ENCODE peak calls at places on chromosomes 13 and 19, in eight cellular contexts. One of them, this sample, is unnamed.
A peak's percentile ranks its signal among the peaks of the same experiment; 100 is the strongest.

GRCh38 chr19:46408611-46409039 is 4.7 kb downstream of the CCDC8 start:
- DNase-seq in HCT116: no peak
- DNase-seq in myocyte: no peak
- DNase-seq in PC-9: no peak
- DNase-seq in NCI-H1694 treated with DMSO at 0.1 percent for 48 hours: no peak
- DNase-seq in GM12878: no peak
- DNase-seq in fibroblast of lung: peak; percentile 85
- DNase-seq in WERI-Rb-1: peak; percentile 54
- DNase-seq in this sample: no peak

GRCh38 chr13:91078093-91078679 is 269.3 kb upstream of the MIR17HG start:
- DNase-seq in NCI-H1694 treated with DMSO at 0.1 percent for 48 hours: no peak
- DNase-seq in fibroblast of lung: peak; percentile 29
- DNase-seq in WERI-Rb-1: no peak
- DNase-seq in myocyte: peak; percentile 18
- DNase-seq in HCT116: no peak
- DNase-seq in GM12878: no peak
- DNase-seq in PC-9: no peak
- DNase-seq in this sample: no peak

GRCh38 chr19:50500060-50500752 is 10.8 kb downstream of the JOSD2 start:
- DNase-seq in HCT116: no peak
- DNase-seq in fibroblast of lung: no peak
- DNase-seq in GM12878: no peak
- DNase-seq in NCI-H1694 treated with DMSO at 0.1 percent for 48 hours: no peak
- DNase-seq in myocyte: peak; percentile 97
- DNase-seq in WERI-Rb-1: peak; percentile 91
- DNase-seq in PC-9: no peak
- DNase-seq in this sample: no peak

GRCh38 chr19:1154731-1155351 is 19.2 kb downstream of the SBNO2 start:
- DNase-seq in PC-9: peak; percentile 80
- DNase-seq in myocyte: peak; percentile 69
- DNase-seq in fibroblast of lung: peak; percentile 90
- DNase-seq in HCT116: no peak
- DNase-seq in NCI-H1694 treated with DMSO at 0.1 percent for 48 hours: no peak
- DNase-seq in GM12878: no peak
- DNase-seq in WERI-Rb-1: no peak
- DNase-seq in this sample: peak; percentile 30

GRCh38 chr13:37645181-37645580 is 46.6 kb upstream of the POSTN start:
- DNase-seq in GM12878: no peak
- DNase-seq in PC-9: no peak
- DNase-seq in fibroblast of lung: no peak
- DNase-seq in myocyte: no peak
- DNase-seq in HCT116: no peak
- DNase-seq in NCI-H1694 treated with DMSO at 0.1 percent for 48 hours: no peak
- DNase-seq in WERI-Rb-1: no peak
- DNase-seq in this sample: no peak

GRCh38 chr19:57314146-57314545 is 6.1 kb upstream of the ZNF543 start:
- DNase-seq in fibroblast of lung: no peak
- DNase-seq in myocyte: no peak
- DNase-seq in PC-9: no peak
- DNase-seq in HCT116: no peak
- DNase-seq in WERI-Rb-1: no peak
- DNase-seq in NCI-H1694 treated with DMSO at 0.1 percent for 48 hours: no peak
- DNase-seq in GM12878: no peak
- DNase-seq in this sample: no peak

GRCh38 chr19:50432221-50432626 is 468 bp upstream of the MYBPC2 start:
- DNase-seq in PC-9: no peak
- DNase-seq in HCT116: no peak
- DNase-seq in WERI-Rb-1: no peak
- DNase-seq in myocyte: peak; percentile 82
- DNase-seq in NCI-H1694 treated with DMSO at 0.1 percent for 48 hours: no peak
- DNase-seq in GM12878: no peak
- DNase-seq in fibroblast of lung: no peak
- DNase-seq in this sample: no peak

GRCh38 chr13:72561791-72562190 is 165.6 kb downstream of the MZT1 start:
- DNase-seq in GM12878: no peak
- DNase-seq in HCT116: no peak
- DNase-seq in NCI-H1694 treated with DMSO at 0.1 percent for 48 hours: no peak
- DNase-seq in WERI-Rb-1: no peak
- DNase-seq in PC-9: no peak
- DNase-seq in fibroblast of lung: no peak
- DNase-seq in myocyte: no peak
- DNase-seq in this sample: no peak

GRCh38 chr13:42706286-42706685 is 75.1 kb upstream of the FAM216B start:
- DNase-seq in fibroblast of lung: no peak
- DNase-seq in PC-9: no peak
- DNase-seq in myocyte: peak; percentile 9
- DNase-seq in WERI-Rb-1: no peak
- DNase-seq in GM12878: no peak
- DNase-seq in NCI-H1694 treated with DMSO at 0.1 percent for 48 hours: no peak
- DNase-seq in HCT116: no peak
- DNase-seq in this sample: no peak

GRCh38 chr13:71906438-71906837 is 39.4 kb upstream of the DACH1 start:
- DNase-seq in myocyte: no peak
- DNase-seq in NCI-H1694 treated with DMSO at 0.1 percent for 48 hours: no peak
- DNase-seq in fibroblast of lung: no peak
- DNase-seq in HCT116: no peak
- DNase-seq in WERI-Rb-1: no peak
- DNase-seq in GM12878: no peak
- DNase-seq in PC-9: no peak
- DNase-seq in this sample: no peak

GRCh38 chr13:59774511-59774911 is 389.2 kb downstream of the DIAPH3 start:
- DNase-seq in NCI-H1694 treated with DMSO at 0.1 percent for 48 hours: no peak
- DNase-seq in HCT116: no peak
- DNase-seq in WERI-Rb-1: no peak
- DNase-seq in GM12878: no peak
- DNase-seq in PC-9: no peak
- DNase-seq in fibroblast of lung: peak; percentile 77
- DNase-seq in myocyte: peak; percentile 35
- DNase-seq in this sample: no peak

GRCh38 chr19:3682741-3683404 is 17.4 kb downstream of the PIP5K1C start:
- DNase-seq in WERI-Rb-1: peak; percentile 30
- DNase-seq in HCT116: no peak
- DNase-seq in NCI-H1694 treated with DMSO at 0.1 percent for 48 hours: no peak
- DNase-seq in fibroblast of lung: peak; percentile 82
- DNase-seq in GM12878: no peak
- DNase-seq in PC-9: no peak
- DNase-seq in myocyte: no peak
- DNase-seq in this sample: no peak

GRCh38 chr19:10390652-10391286 is 10.4 kb upstream of the TYK2 start:
- DNase-seq in fibroblast of lung: peak; percentile 78
- DNase-seq in GM12878: no peak
- DNase-seq in HCT116: peak; percentile 76
- DNase-seq in WERI-Rb-1: peak; percentile 71
- DNase-seq in PC-9: peak; percentile 61
- DNase-seq in myocyte: peak; percentile 62
- DNase-seq in NCI-H1694 treated with DMSO at 0.1 percent for 48 hours: peak; percentile 27
- DNase-seq in this sample: peak; percentile 52

GRCh38 chr13:111857336-111857735 is 209.6 kb upstream of the SOX1 start:
- DNase-seq in myocyte: no peak
- DNase-seq in GM12878: no peak
- DNase-seq in fibroblast of lung: no peak
- DNase-seq in PC-9: no peak
- DNase-seq in NCI-H1694 treated with DMSO at 0.1 percent for 48 hours: no peak
- DNase-seq in WERI-Rb-1: no peak
- DNase-seq in HCT116: no peak
- DNase-seq in this sample: no peak

GRCh38 chr19:19488875-19489690 is 26.3 kb downstream of the TSSK6 start:
- DNase-seq in GM12878: peak; percentile 73
- DNase-seq in PC-9: peak; percentile 34
- DNase-seq in fibroblast of lung: peak; percentile 96
- DNase-seq in HCT116: peak; percentile 89
- DNase-seq in WERI-Rb-1: peak; percentile 30
- DNase-seq in myocyte: peak; percentile 53
- DNase-seq in NCI-H1694 treated with DMSO at 0.1 percent for 48 hours: no peak
- DNase-seq in this sample: no peak

GRCh38 chr19:1668339-1669123 is 16.1 kb upstream of the TCF3 start:
- DNase-seq in NCI-H1694 treated with DMSO at 0.1 percent for 48 hours: no peak
- DNase-seq in WERI-Rb-1: peak; percentile 60
- DNase-seq in PC-9: peak; percentile 21
- DNase-seq in fibroblast of lung: peak; percentile 9
- DNase-seq in HCT116: no peak
- DNase-seq in GM12878: no peak
- DNase-seq in myocyte: peak; percentile 67
- DNase-seq in this sample: no peak

GRCh38 chr19:41096353-41096752 is 8.1 kb downstream of the CYP2A13 start:
- DNase-seq in myocyte: no peak
- DNase-seq in PC-9: no peak
- DNase-seq in NCI-H1694 treated with DMSO at 0.1 percent for 48 hours: no peak
- DNase-seq in GM12878: no peak
- DNase-seq in HCT116: no peak
- DNase-seq in WERI-Rb-1: no peak
- DNase-seq in fibroblast of lung: no peak
- DNase-seq in this sample: no peak

GRCh38 chr13:113548171-113548641 is 36.3 kb upstream of the TFDP1 start:
- DNase-seq in WERI-Rb-1: peak; percentile 12
- DNase-seq in HCT116: no peak
- DNase-seq in myocyte: no peak
- DNase-seq in PC-9: no peak
- DNase-seq in fibroblast of lung: no peak
- DNase-seq in NCI-H1694 treated with DMSO at 0.1 percent for 48 hours: no peak
- DNase-seq in GM12878: no peak
- DNase-seq in this sample: no peak

GRCh38 chr19:16587031-16588023 is 15.1 kb upstream of the SLC35E1 start:
- DNase-seq in WERI-Rb-1: peak; percentile 89
- DNase-seq in GM12878: peak; percentile 84
- DNase-seq in fibroblast of lung: peak; percentile 9
- DNase-seq in NCI-H1694 treated with DMSO at 0.1 percent for 48 hours: no peak
- DNase-seq in HCT116: no peak
- DNase-seq in PC-9: no peak
- DNase-seq in myocyte: no peak
- DNase-seq in this sample: peak; percentile 29

GRCh38 chr13:95156208-95156607 is 145.0 kb downstream of the ABCC4 start:
- DNase-seq in fibroblast of lung: peak; percentile 61
- DNase-seq in HCT116: no peak
- DNase-seq in myocyte: no peak
- DNase-seq in GM12878: no peak
- DNase-seq in NCI-H1694 treated with DMSO at 0.1 percent for 48 hours: no peak
- DNase-seq in WERI-Rb-1: no peak
- DNase-seq in PC-9: no peak
- DNase-seq in this sample: no peak

GRCh38 chr13:97242755-97243497 is 20.8 kb downstream of the MBNL2 start:
- DNase-seq in GM12878: no peak
- DNase-seq in WERI-Rb-1: no peak
- DNase-seq in HCT116: no peak
- DNase-seq in fibroblast of lung: no peak
- DNase-seq in PC-9: no peak
- DNase-seq in NCI-H1694 treated with DMSO at 0.1 percent for 48 hours: no peak
- DNase-seq in myocyte: no peak
- DNase-seq in this sample: peak; percentile 38

GRCh38 chr13:24540236-24541126 is 27.9 kb upstream of the PARP4 start:
- DNase-seq in PC-9: no peak
- DNase-seq in GM12878: no peak
- DNase-seq in WERI-Rb-1: peak; percentile 63
- DNase-seq in fibroblast of lung: no peak
- DNase-seq in myocyte: no peak
- DNase-seq in NCI-H1694 treated with DMSO at 0.1 percent for 48 hours: no peak
- DNase-seq in HCT116: no peak
- DNase-seq in this sample: no peak

GRCh38 chr13:112782433-112783010 is 92.7 kb downstream of the ATP11A start:
- DNase-seq in GM12878: no peak
- DNase-seq in NCI-H1694 treated with DMSO at 0.1 percent for 48 hours: no peak
- DNase-seq in fibroblast of lung: no peak
- DNase-seq in WERI-Rb-1: no peak
- DNase-seq in HCT116: no peak
- DNase-seq in PC-9: no peak
- DNase-seq in myocyte: peak; percentile 35
- DNase-seq in this sample: no peak

GRCh38 chr13:48018637-48019036 is 17.6 kb upstream of the SUCLA2 start:
- DNase-seq in NCI-H1694 treated with DMSO at 0.1 percent for 48 hours: no peak
- DNase-seq in fibroblast of lung: no peak
- DNase-seq in PC-9: no peak
- DNase-seq in HCT116: no peak
- DNase-seq in WERI-Rb-1: no peak
- DNase-seq in GM12878: no peak
- DNase-seq in myocyte: no peak
- DNase-seq in this sample: no peak

GRCh38 chr19:41409288-41409687 is 11.7 kb downstream of the BCKDHA start:
- DNase-seq in PC-9: peak; percentile 72
- DNase-seq in myocyte: peak; percentile 45
- DNase-seq in fibroblast of lung: peak; percentile 12
- DNase-seq in HCT116: peak; percentile 28
- DNase-seq in NCI-H1694 treated with DMSO at 0.1 percent for 48 hours: no peak
- DNase-seq in WERI-Rb-1: no peak
- DNase-seq in GM12878: no peak
- DNase-seq in this sample: no peak

GRCh38 chr13:47017476-47017875 is 120.6 kb upstream of the HTR2A start:
- DNase-seq in WERI-Rb-1: no peak
- DNase-seq in NCI-H1694 treated with DMSO at 0.1 percent for 48 hours: no peak
- DNase-seq in fibroblast of lung: peak; percentile 18
- DNase-seq in HCT116: no peak
- DNase-seq in GM12878: no peak
- DNase-seq in myocyte: no peak
- DNase-seq in PC-9: no peak
- DNase-seq in this sample: no peak

GRCh38 chr13:47480941-47481340 is 520.1 kb downstream of the SUCLA2 start:
- DNase-seq in fibroblast of lung: no peak
- DNase-seq in WERI-Rb-1: no peak
- DNase-seq in GM12878: no peak
- DNase-seq in NCI-H1694 treated with DMSO at 0.1 percent for 48 hours: no peak
- DNase-seq in PC-9: no peak
- DNase-seq in HCT116: no peak
- DNase-seq in myocyte: no peak
- DNase-seq in this sample: no peak

GRCh38 chr13:107867701-107868661 is 347.4 kb downstream of the LIG4 start:
- DNase-seq in GM12878: no peak
- DNase-seq in fibroblast of lung: peak; percentile 58
- DNase-seq in HCT116: no peak
- DNase-seq in PC-9: peak; percentile 29
- DNase-seq in WERI-Rb-1: peak; percentile 85
- DNase-seq in NCI-H1694 treated with DMSO at 0.1 percent for 48 hours: peak; percentile 70
- DNase-seq in myocyte: no peak
- DNase-seq in this sample: peak; percentile 58

GRCh38 chr13:73467103-73467502 is 408.3 kb downstream of the KLF5 start:
- DNase-seq in GM12878: no peak
- DNase-seq in NCI-H1694 treated with DMSO at 0.1 percent for 48 hours: no peak
- DNase-seq in fibroblast of lung: no peak
- DNase-seq in PC-9: no peak
- DNase-seq in HCT116: no peak
- DNase-seq in myocyte: no peak
- DNase-seq in WERI-Rb-1: no peak
- DNase-seq in this sample: no peak

GRCh38 chr19:29860492-29860891 is 48.7 kb downstream of the CCNE1 start:
- DNase-seq in WERI-Rb-1: no peak
- DNase-seq in NCI-H1694 treated with DMSO at 0.1 percent for 48 hours: no peak
- DNase-seq in GM12878: no peak
- DNase-seq in PC-9: no peak
- DNase-seq in fibroblast of lung: no peak
- DNase-seq in HCT116: peak; percentile 49
- DNase-seq in myocyte: no peak
- DNase-seq in this sample: no peak